ENCODE peak calls at places on chromosomes 11 and 22, in nine cellular contexts. One of them, this sample, is unnamed.

GRCh38 chr11:113504586-113504985 is 29.4 kb upstream of the DRD2 start:
- DNase-seq in lung: no peak
- DNase-seq in retina: no peak
- DNase-seq in GM23338: no peak
- DNase-seq in memory B cell: no peak
- DNase-seq in HT1080: no peak
- DNase-seq in stimulated activated CD4-positive, alpha-beta T cell treated with anti-CD3 and anti-CD28 coated beads, TNF-alpha, amount 100 ng/mL, for 4 hours: no peak
- DNase-seq in stimulated activated CD8-positive, alpha-beta memory T cell treated with anti-CD3 and anti-CD28 coated beads, Interleukin-15, amount 100 ng/mL, for 24 hours: no peak
- DNase-seq in AG08395: no peak
- DNase-seq in this sample: peak; percentile 23

GRCh38 chr22:35465109-35465701 is 65.3 kb downstream of the MCM5 start:
- DNase-seq in memory B cell: no peak
- DNase-seq in stimulated activated CD4-positive, alpha-beta T cell treated with anti-CD3 and anti-CD28 coated beads, TNF-alpha, amount 100 ng/mL, for 4 hours: no peak
- DNase-seq in HT1080: no peak
- DNase-seq in lung: no peak
- DNase-seq in stimulated activated CD8-positive, alpha-beta memory T cell treated with anti-CD3 and anti-CD28 coated beads, Interleukin-15, amount 100 ng/mL, for 24 hours: no peak
- DNase-seq in retina: no peak
- DNase-seq in GM23338: no peak
- DNase-seq in AG08395: no peak
- DNase-seq in this sample: no peak

GRCh38 chr22:46491936-46492335 is 45.5 kb downstream of the CELSR1 start:
- DNase-seq in HT1080: no peak
- DNase-seq in memory B cell: no peak
- DNase-seq in GM23338: no peak
- DNase-seq in AG08395: peak; percentile 58
- DNase-seq in stimulated activated CD4-positive, alpha-beta T cell treated with anti-CD3 and anti-CD28 coated beads, TNF-alpha, amount 100 ng/mL, for 4 hours: no peak
- DNase-seq in stimulated activated CD8-positive, alpha-beta memory T cell treated with anti-CD3 and anti-CD28 coated beads, Interleukin-15, amount 100 ng/mL, for 24 hours: no peak
- DNase-seq in lung: no peak
- DNase-seq in retina: no peak
- DNase-seq in this sample: no peak

GRCh38 chr11:60924110-60924905 is at the start of gene TMEM132A:
- DNase-seq in AG08395: peak; percentile 92
- DNase-seq in HT1080: peak; percentile 69
- DNase-seq in stimulated activated CD4-positive, alpha-beta T cell treated with anti-CD3 and anti-CD28 coated beads, TNF-alpha, amount 100 ng/mL, for 4 hours: no peak
- DNase-seq in lung: peak; percentile 48
- DNase-seq in GM23338: peak; percentile 93
- DNase-seq in retina: peak; percentile 78
- DNase-seq in stimulated activated CD8-positive, alpha-beta memory T cell treated with anti-CD3 and anti-CD28 coated beads, Interleukin-15, amount 100 ng/mL, for 24 hours: no peak
- DNase-seq in memory B cell: no peak
- DNase-seq in this sample: no peak

GRCh38 chr11:33716236-33716635 is 15.6 kb upstream of the C11orf91 start:
- DNase-seq in stimulated activated CD8-positive, alpha-beta memory T cell treated with anti-CD3 and anti-CD28 coated beads, Interleukin-15, amount 100 ng/mL, for 24 hours: no peak
- DNase-seq in stimulated activated CD4-positive, alpha-beta T cell treated with anti-CD3 and anti-CD28 coated beads, TNF-alpha, amount 100 ng/mL, for 4 hours: no peak
- DNase-seq in retina: no peak
- DNase-seq in AG08395: peak; percentile 48
- DNase-seq in HT1080: peak; percentile 55
- DNase-seq in memory B cell: no peak
- DNase-seq in GM23338: peak; percentile 44
- DNase-seq in lung: no peak
- DNase-seq in this sample: no peak

GRCh38 chr22:47564158-47564450 is 801.7 kb downstream of the TBC1D22A start:
- DNase-seq in stimulated activated CD8-positive, alpha-beta memory T cell treated with anti-CD3 and anti-CD28 coated beads, Interleukin-15, amount 100 ng/mL, for 24 hours: no peak
- DNase-seq in GM23338: no peak
- DNase-seq in stimulated activated CD4-positive, alpha-beta T cell treated with anti-CD3 and anti-CD28 coated beads, TNF-alpha, amount 100 ng/mL, for 4 hours: no peak
- DNase-seq in lung: no peak
- DNase-seq in memory B cell: no peak
- DNase-seq in AG08395: no peak
- DNase-seq in retina: peak; percentile 25
- DNase-seq in HT1080: no peak
- DNase-seq in this sample: peak; percentile 26

GRCh38 chr11:17986007-17986710 is 26.7 kb downstream of the SERGEF start:
- DNase-seq in retina: peak; percentile 8
- DNase-seq in lung: no peak
- DNase-seq in memory B cell: no peak
- DNase-seq in stimulated activated CD8-positive, alpha-beta memory T cell treated with anti-CD3 and anti-CD28 coated beads, Interleukin-15, amount 100 ng/mL, for 24 hours: no peak
- DNase-seq in stimulated activated CD4-positive, alpha-beta T cell treated with anti-CD3 and anti-CD28 coated beads, TNF-alpha, amount 100 ng/mL, for 4 hours: no peak
- DNase-seq in GM23338: no peak
- DNase-seq in HT1080: peak; percentile 75
- DNase-seq in AG08395: peak; percentile 86
- DNase-seq in this sample: no peak

GRCh38 chr11:131691558-131692041 is 321.2 kb downstream of the NTM start:
- DNase-seq in AG08395: peak; percentile 62
- DNase-seq in stimulated activated CD8-positive, alpha-beta memory T cell treated with anti-CD3 and anti-CD28 coated beads, Interleukin-15, amount 100 ng/mL, for 24 hours: no peak
- DNase-seq in HT1080: peak; percentile 31
- DNase-seq in lung: no peak
- DNase-seq in stimulated activated CD4-positive, alpha-beta T cell treated with anti-CD3 and anti-CD28 coated beads, TNF-alpha, amount 100 ng/mL, for 4 hours: no peak
- DNase-seq in retina: peak; percentile 68
- DNase-seq in GM23338: peak; percentile 80
- DNase-seq in memory B cell: no peak
- DNase-seq in this sample: no peak

GRCh38 chr11:120027546-120028180 is 110.2 kb downstream of the TRIM29 start:
- DNase-seq in GM23338: no peak
- DNase-seq in memory B cell: no peak
- DNase-seq in retina: no peak
- DNase-seq in stimulated activated CD8-positive, alpha-beta memory T cell treated with anti-CD3 and anti-CD28 coated beads, Interleukin-15, amount 100 ng/mL, for 24 hours: no peak
- DNase-seq in stimulated activated CD4-positive, alpha-beta T cell treated with anti-CD3 and anti-CD28 coated beads, TNF-alpha, amount 100 ng/mL, for 4 hours: no peak
- DNase-seq in HT1080: no peak
- DNase-seq in AG08395: no peak
- DNase-seq in lung: no peak
- DNase-seq in this sample: peak; percentile 53

GRCh38 chr11:25529572-25529971 is 802.4 kb upstream of the ANO3 start:
- DNase-seq in stimulated activated CD4-positive, alpha-beta T cell treated with anti-CD3 and anti-CD28 coated beads, TNF-alpha, amount 100 ng/mL, for 4 hours: no peak
- DNase-seq in HT1080: no peak
- DNase-seq in AG08395: no peak
- DNase-seq in stimulated activated CD8-positive, alpha-beta memory T cell treated with anti-CD3 and anti-CD28 coated beads, Interleukin-15, amount 100 ng/mL, for 24 hours: no peak
- DNase-seq in GM23338: no peak
- DNase-seq in memory B cell: no peak
- DNase-seq in retina: no peak
- DNase-seq in lung: no peak
- DNase-seq in this sample: no peak

GRCh38 chr22:38707346-38707745 is 1.6 kb downstream of the GTPBP1 start:
- DNase-seq in GM23338: no peak
- DNase-seq in lung: no peak
- DNase-seq in HT1080: peak; percentile 69
- DNase-seq in memory B cell: no peak
- DNase-seq in stimulated activated CD4-positive, alpha-beta T cell treated with anti-CD3 and anti-CD28 coated beads, TNF-alpha, amount 100 ng/mL, for 4 hours: no peak
- DNase-seq in AG08395: no peak
- DNase-seq in stimulated activated CD8-positive, alpha-beta memory T cell treated with anti-CD3 and anti-CD28 coated beads, Interleukin-15, amount 100 ng/mL, for 24 hours: no peak
- DNase-seq in retina: no peak
- DNase-seq in this sample: no peak

GRCh38 chr11:74090701-74091100 is 80.1 kb downstream of the C2CD3 start:
- DNase-seq in GM23338: no peak
- DNase-seq in retina: no peak
- DNase-seq in stimulated activated CD8-positive, alpha-beta memory T cell treated with anti-CD3 and anti-CD28 coated beads, Interleukin-15, amount 100 ng/mL, for 24 hours: no peak
- DNase-seq in memory B cell: no peak
- DNase-seq in lung: no peak
- DNase-seq in stimulated activated CD4-positive, alpha-beta T cell treated with anti-CD3 and anti-CD28 coated beads, TNF-alpha, amount 100 ng/mL, for 4 hours: no peak
- DNase-seq in AG08395: no peak
- DNase-seq in HT1080: peak; percentile 5
- DNase-seq in this sample: no peak

GRCh38 chr22:37640591-37641250 is 1.3 kb downstream of the SH3BP1 start:
- DNase-seq in lung: no peak
- DNase-seq in retina: no peak
- DNase-seq in AG08395: no peak
- DNase-seq in stimulated activated CD4-positive, alpha-beta T cell treated with anti-CD3 and anti-CD28 coated beads, TNF-alpha, amount 100 ng/mL, for 4 hours: no peak
- DNase-seq in memory B cell: no peak
- DNase-seq in stimulated activated CD8-positive, alpha-beta memory T cell treated with anti-CD3 and anti-CD28 coated beads, Interleukin-15, amount 100 ng/mL, for 24 hours: no peak
- DNase-seq in GM23338: no peak
- DNase-seq in HT1080: no peak
- DNase-seq in this sample: no peak

GRCh38 chr22:20086101-20086599 is 6.1 kb downstream of the DGCR8 start:
- DNase-seq in GM23338: no peak
- DNase-seq in lung: no peak
- DNase-seq in memory B cell: no peak
- DNase-seq in stimulated activated CD4-positive, alpha-beta T cell treated with anti-CD3 and anti-CD28 coated beads, TNF-alpha, amount 100 ng/mL, for 4 hours: no peak
- DNase-seq in retina: no peak
- DNase-seq in stimulated activated CD8-positive, alpha-beta memory T cell treated with anti-CD3 and anti-CD28 coated beads, Interleukin-15, amount 100 ng/mL, for 24 hours: no peak
- DNase-seq in HT1080: no peak
- DNase-seq in AG08395: no peak
- DNase-seq in this sample: no peak

GRCh38 chr11:130671801-130672700 is 223.6 kb downstream of the ADAMTS15 start:
- DNase-seq in HT1080: peak; percentile 41
- DNase-seq in AG08395: peak; percentile 83
- DNase-seq in stimulated activated CD8-positive, alpha-beta memory T cell treated with anti-CD3 and anti-CD28 coated beads, Interleukin-15, amount 100 ng/mL, for 24 hours: no peak
- DNase-seq in GM23338: no peak
- DNase-seq in lung: no peak
- DNase-seq in stimulated activated CD4-positive, alpha-beta T cell treated with anti-CD3 and anti-CD28 coated beads, TNF-alpha, amount 100 ng/mL, for 4 hours: no peak
- DNase-seq in memory B cell: no peak
- DNase-seq in retina: peak; percentile 62
- DNase-seq in this sample: peak; percentile 88

GRCh38 chr11:3825473-3826154 is 15.1 kb downstream of the RHOG start:
- DNase-seq in lung: no peak
- DNase-seq in memory B cell: no peak
- DNase-seq in HT1080: no peak
- DNase-seq in AG08395: no peak
- DNase-seq in stimulated activated CD4-positive, alpha-beta T cell treated with anti-CD3 and anti-CD28 coated beads, TNF-alpha, amount 100 ng/mL, for 4 hours: no peak
- DNase-seq in stimulated activated CD8-positive, alpha-beta memory T cell treated with anti-CD3 and anti-CD28 coated beads, Interleukin-15, amount 100 ng/mL, for 24 hours: no peak
- DNase-seq in GM23338: no peak
- DNase-seq in retina: no peak
- DNase-seq in this sample: no peak

GRCh38 chr11:125517116-125517804 is 21.2 kb upstream of the FEZ1 start:
- DNase-seq in AG08395: peak; percentile 66
- DNase-seq in stimulated activated CD8-positive, alpha-beta memory T cell treated with anti-CD3 and anti-CD28 coated beads, Interleukin-15, amount 100 ng/mL, for 24 hours: no peak
- DNase-seq in HT1080: peak; percentile 64
- DNase-seq in stimulated activated CD4-positive, alpha-beta T cell treated with anti-CD3 and anti-CD28 coated beads, TNF-alpha, amount 100 ng/mL, for 4 hours: no peak
- DNase-seq in lung: no peak
- DNase-seq in memory B cell: no peak
- DNase-seq in GM23338: peak; percentile 100
- DNase-seq in retina: peak; percentile 73
- DNase-seq in this sample: no peak

GRCh38 chr11:11635456-11635855 is 13.7 kb upstream of the GALNT18 start:
- DNase-seq in AG08395: no peak
- DNase-seq in retina: no peak
- DNase-seq in GM23338: no peak
- DNase-seq in stimulated activated CD4-positive, alpha-beta T cell treated with anti-CD3 and anti-CD28 coated beads, TNF-alpha, amount 100 ng/mL, for 4 hours: no peak
- DNase-seq in memory B cell: no peak
- DNase-seq in stimulated activated CD8-positive, alpha-beta memory T cell treated with anti-CD3 and anti-CD28 coated beads, Interleukin-15, amount 100 ng/mL, for 24 hours: no peak
- DNase-seq in HT1080: no peak
- DNase-seq in lung: no peak
- DNase-seq in this sample: no peak

GRCh38 chr11:61295596-61295926 is 445 bp upstream of the VWCE start:
- DNase-seq in retina: no peak
- DNase-seq in AG08395: no peak
- DNase-seq in lung: no peak
- DNase-seq in memory B cell: no peak
- DNase-seq in GM23338: no peak
- DNase-seq in stimulated activated CD4-positive, alpha-beta T cell treated with anti-CD3 and anti-CD28 coated beads, TNF-alpha, amount 100 ng/mL, for 4 hours: no peak
- DNase-seq in HT1080: no peak
- DNase-seq in stimulated activated CD8-positive, alpha-beta memory T cell treated with anti-CD3 and anti-CD28 coated beads, Interleukin-15, amount 100 ng/mL, for 24 hours: no peak
- DNase-seq in this sample: no peak

GRCh38 chr11:130652671-130653335 is 204.4 kb downstream of the ADAMTS15 start:
- DNase-seq in lung: peak; percentile 80
- DNase-seq in stimulated activated CD8-positive, alpha-beta memory T cell treated with anti-CD3 and anti-CD28 coated beads, Interleukin-15, amount 100 ng/mL, for 24 hours: no peak
- DNase-seq in retina: no peak
- DNase-seq in HT1080: no peak
- DNase-seq in AG08395: peak; percentile 73
- DNase-seq in stimulated activated CD4-positive, alpha-beta T cell treated with anti-CD3 and anti-CD28 coated beads, TNF-alpha, amount 100 ng/mL, for 4 hours: no peak
- DNase-seq in GM23338: no peak
- DNase-seq in memory B cell: no peak
- DNase-seq in this sample: peak; percentile 91

GRCh38 chr11:13962562-13963168 is at the start of gene SPON1:
- DNase-seq in stimulated activated CD8-positive, alpha-beta memory T cell treated with anti-CD3 and anti-CD28 coated beads, Interleukin-15, amount 100 ng/mL, for 24 hours: no peak
- DNase-seq in memory B cell: peak; percentile 16
- DNase-seq in retina: peak; percentile 92
- DNase-seq in AG08395: peak; percentile 30
- DNase-seq in stimulated activated CD4-positive, alpha-beta T cell treated with anti-CD3 and anti-CD28 coated beads, TNF-alpha, amount 100 ng/mL, for 4 hours: peak; percentile 13
- DNase-seq in lung: peak; percentile 34
- DNase-seq in GM23338: peak; percentile 87
- DNase-seq in HT1080: no peak
- DNase-seq in this sample: no peak

GRCh38 chr11:133946541-133947297 is 10.0 kb downstream of the IGSF9B start:
- DNase-seq in stimulated activated CD4-positive, alpha-beta T cell treated with anti-CD3 and anti-CD28 coated beads, TNF-alpha, amount 100 ng/mL, for 4 hours: no peak
- DNase-seq in HT1080: no peak
- DNase-seq in GM23338: peak; percentile 39
- DNase-seq in lung: no peak
- DNase-seq in AG08395: no peak
- DNase-seq in memory B cell: no peak
- DNase-seq in stimulated activated CD8-positive, alpha-beta memory T cell treated with anti-CD3 and anti-CD28 coated beads, Interleukin-15, amount 100 ng/mL, for 24 hours: no peak
- DNase-seq in retina: peak; percentile 84
- DNase-seq in this sample: no peak

GRCh38 chr11:72038491-72038890 is 39.8 kb downstream of the IL18BP start:
- DNase-seq in stimulated activated CD4-positive, alpha-beta T cell treated with anti-CD3 and anti-CD28 coated beads, TNF-alpha, amount 100 ng/mL, for 4 hours: no peak
- DNase-seq in memory B cell: no peak
- DNase-seq in stimulated activated CD8-positive, alpha-beta memory T cell treated with anti-CD3 and anti-CD28 coated beads, Interleukin-15, amount 100 ng/mL, for 24 hours: no peak
- DNase-seq in AG08395: peak; percentile 93
- DNase-seq in lung: peak; percentile 49
- DNase-seq in HT1080: no peak
- DNase-seq in GM23338: no peak
- DNase-seq in retina: no peak
- DNase-seq in this sample: peak; percentile 81

GRCh38 chr11:121366038-121366437 is 73.5 kb downstream of the SC5D start:
- DNase-seq in retina: no peak
- DNase-seq in AG08395: no peak
- DNase-seq in stimulated activated CD4-positive, alpha-beta T cell treated with anti-CD3 and anti-CD28 coated beads, TNF-alpha, amount 100 ng/mL, for 4 hours: no peak
- DNase-seq in lung: no peak
- DNase-seq in GM23338: no peak
- DNase-seq in stimulated activated CD8-positive, alpha-beta memory T cell treated with anti-CD3 and anti-CD28 coated beads, Interleukin-15, amount 100 ng/mL, for 24 hours: no peak
- DNase-seq in memory B cell: no peak
- DNase-seq in HT1080: no peak
- DNase-seq in this sample: no peak

GRCh38 chr11:131684111-131685060 is 314.0 kb downstream of the NTM start:
- DNase-seq in retina: peak; percentile 42
- DNase-seq in stimulated activated CD4-positive, alpha-beta T cell treated with anti-CD3 and anti-CD28 coated beads, TNF-alpha, amount 100 ng/mL, for 4 hours: no peak
- DNase-seq in AG08395: no peak
- DNase-seq in stimulated activated CD8-positive, alpha-beta memory T cell treated with anti-CD3 and anti-CD28 coated beads, Interleukin-15, amount 100 ng/mL, for 24 hours: no peak
- DNase-seq in lung: no peak
- DNase-seq in GM23338: no peak
- DNase-seq in memory B cell: no peak
- DNase-seq in HT1080: no peak
- DNase-seq in this sample: peak; percentile 23

GRCh38 chr11:123535401-123535800 is 105.3 kb downstream of the GRAMD1B start:
- DNase-seq in lung: no peak
- DNase-seq in stimulated activated CD8-positive, alpha-beta memory T cell treated with anti-CD3 and anti-CD28 coated beads, Interleukin-15, amount 100 ng/mL, for 24 hours: no peak
- DNase-seq in HT1080: no peak
- DNase-seq in GM23338: no peak
- DNase-seq in memory B cell: no peak
- DNase-seq in retina: no peak
- DNase-seq in AG08395: no peak
- DNase-seq in stimulated activated CD4-positive, alpha-beta T cell treated with anti-CD3 and anti-CD28 coated beads, TNF-alpha, amount 100 ng/mL, for 4 hours: no peak
- DNase-seq in this sample: no peak

GRCh38 chr11:69149646-69150045 is 6.1 kb upstream of the SMIM38 start:
- DNase-seq in AG08395: no peak
- DNase-seq in memory B cell: no peak
- DNase-seq in GM23338: no peak
- DNase-seq in stimulated activated CD8-positive, alpha-beta memory T cell treated with anti-CD3 and anti-CD28 coated beads, Interleukin-15, amount 100 ng/mL, for 24 hours: no peak
- DNase-seq in stimulated activated CD4-positive, alpha-beta T cell treated with anti-CD3 and anti-CD28 coated beads, TNF-alpha, amount 100 ng/mL, for 4 hours: no peak
- DNase-seq in HT1080: no peak
- DNase-seq in retina: no peak
- DNase-seq in lung: no peak
- DNase-seq in this sample: no peak

GRCh38 chr11:20406484-20406883 is 19.0 kb downstream of the PRMT3 start:
- DNase-seq in memory B cell: no peak
- DNase-seq in lung: no peak
- DNase-seq in retina: no peak
- DNase-seq in stimulated activated CD8-positive, alpha-beta memory T cell treated with anti-CD3 and anti-CD28 coated beads, Interleukin-15, amount 100 ng/mL, for 24 hours: no peak
- DNase-seq in AG08395: no peak
- DNase-seq in HT1080: no peak
- DNase-seq in GM23338: no peak
- DNase-seq in stimulated activated CD4-positive, alpha-beta T cell treated with anti-CD3 and anti-CD28 coated beads, TNF-alpha, amount 100 ng/mL, for 4 hours: no peak
- DNase-seq in this sample: no peak

GRCh38 chr11:86014221-86014620 is 54.7 kb downstream of the PICALM start:
- DNase-seq in lung: no peak
- DNase-seq in memory B cell: no peak
- DNase-seq in stimulated activated CD8-positive, alpha-beta memory T cell treated with anti-CD3 and anti-CD28 coated beads, Interleukin-15, amount 100 ng/mL, for 24 hours: no peak
- DNase-seq in AG08395: no peak
- DNase-seq in GM23338: no peak
- DNase-seq in HT1080: no peak
- DNase-seq in stimulated activated CD4-positive, alpha-beta T cell treated with anti-CD3 and anti-CD28 coated beads, TNF-alpha, amount 100 ng/mL, for 4 hours: no peak
- DNase-seq in retina: no peak
- DNase-seq in this sample: no peak

GRCh38 chr11:76606102-76606793 is 64.3 kb downstream of the LRRC32 start:
- DNase-seq in stimulated activated CD4-positive, alpha-beta T cell treated with anti-CD3 and anti-CD28 coated beads, TNF-alpha, amount 100 ng/mL, for 4 hours: no peak
- DNase-seq in HT1080: no peak
- DNase-seq in stimulated activated CD8-positive, alpha-beta memory T cell treated with anti-CD3 and anti-CD28 coated beads, Interleukin-15, amount 100 ng/mL, for 24 hours: no peak
- DNase-seq in memory B cell: no peak
- DNase-seq in AG08395: peak; percentile 48
- DNase-seq in lung: no peak
- DNase-seq in GM23338: no peak
- DNase-seq in retina: no peak
- DNase-seq in this sample: peak; percentile 79

GRCh38 chr11:77589181-77589520 is 602 bp upstream of the AQP11 start:
- DNase-seq in lung: no peak
- DNase-seq in memory B cell: no peak
- DNase-seq in stimulated activated CD4-positive, alpha-beta T cell treated with anti-CD3 and anti-CD28 coated beads, TNF-alpha, amount 100 ng/mL, for 4 hours: no peak
- DNase-seq in GM23338: no peak
- DNase-seq in AG08395: no peak
- DNase-seq in retina: no peak
- DNase-seq in HT1080: no peak
- DNase-seq in stimulated activated CD8-positive, alpha-beta memory T cell treated with anti-CD3 and anti-CD28 coated beads, Interleukin-15, amount 100 ng/mL, for 24 hours: no peak
- DNase-seq in this sample: no peak

This sample was measured in right atrium auricular region.